ENCODE peak calls at places on chromosomes 6 and 20, in seven cellular contexts. S is ecto neural progenitor cell, R is substantia nigra, M is PC-3, W is brain pericyte, B is anterior cingulate cortex, F is T-helper 1 cell. I is an unnamed sample.

GRCh38 chr20:47956261-47956995 is 171.1 kb upstream of the SULF2 start:
- DNase-seq in W (peak), R (no peak), F (no peak), M (no peak), S (no peak), B (no peak), I (no peak)

GRCh38 chr6:113805167-113805835 is 51.8 kb upstream of the MARCKS start:
- DNase-seq in W (no peak), S (no peak), M (no peak), F (no peak), R (no peak), B (no peak), I (no peak)

GRCh38 chr6:72621243-72622093 is at the start of gene KCNQ5:
- DNase-seq in W (no peak), S (peak), B (no peak), F (no peak), M (no peak), R (peak), I (peak)

GRCh38 chr20:5626603-5627002 is 123.6 kb upstream of the SHLD1 start:
- DNase-seq in W (no peak), B (no peak), S (no peak), F (no peak), M (no peak), R (no peak), I (no peak)

GRCh38 chr20:54633903-54634302 is 158.5 kb downstream of the DOK5 start:
- DNase-seq in S (no peak), B (no peak), F (no peak), W (no peak), R (no peak), M (no peak), I (no peak)

GRCh38 chr6:30768634-30769087 is 24.3 kb upstream of the IER3 start:
- DNase-seq in F (no peak), M (no peak), R (no peak), B (no peak), S (no peak), W (no peak), I (no peak)

GRCh38 chr6:93248591-93248990 is 170.8 kb downstream of the EPHA7 start:
- DNase-seq in M (no peak), F (no peak), B (no peak), R (no peak), S (no peak), W (no peak), I (no peak)

GRCh38 chr6:88869263-88870023 is 94.0 kb downstream of the RNGTT start:
- DNase-seq in F (no peak), W (no peak), B (no peak), S (no peak), M (peak), R (no peak), I (no peak)

GRCh38 chr20:1734269-1734858 is 76.8 kb upstream of the SIRPG start:
- DNase-seq in R (no peak), S (no peak), F (no peak), B (no peak), W (no peak), M (peak), I (no peak)

GRCh38 chr6:166586424-166587156 is at the start of gene RAMACL:
- DNase-seq in W (no peak), F (no peak), B (no peak), M (peak), R (no peak), S (peak), I (peak)

GRCh38 chr20:53100476-53100911 is 128.3 kb downstream of the TSHZ2 start:
- DNase-seq in B (no peak), M (no peak), F (no peak), S (no peak), R (no peak), W (no peak), I (no peak)

GRCh38 chr6:34791842-34792604 is at the start of gene BLTP3A:
- DNase-seq in S (peak), W (no peak), B (peak), F (peak), M (peak), R (peak), I (peak)

GRCh38 chr6:31493875-31494694 is 3.9 kb upstream of the MICB start:
- DNase-seq in R (peak), S (peak), W (no peak), B (peak), F (peak), M (peak), I (peak)

GRCh38 chr6:6455272-6455671 is 133.2 kb upstream of the LY86 start:
- DNase-seq in M (no peak), W (no peak), B (no peak), S (no peak), F (no peak), R (no peak), I (no peak)

I was measured in nephron progenitor cell.